ENCODE peak calls at places on chromosome 2, in five cellular contexts. B is stimulated activated CD4-positive, alpha-beta T cell treated with anti-CD3 and anti-CD28 coated beads, TNF-alpha, amount 100 ng/mL, for 4 hours; Y is fibroblast of lung; R is activated T-helper 2 cell treated with anti-CD3 and anti-CD28 coated beads, Interferon-gamma antibody, Interleukin-2, Interleukin-4, amounts not matched to agents 10 μg/mL and 5 μg/mL and 100 μg/mL, durations not matched to agents 14 hours and 24 hours and 36 hours; X is T-helper 1 cell. O is an unnamed sample.

GRCh38 chr2:39216495-39217191 is 27.1 kb downstream of the CDKL4 start:
- DNase-seq in Y (no peak), R (peak; percentile 87), B (no peak), X (peak; percentile 47), O (peak; percentile 97)

GRCh38 chr2:27501042-27501441 is 4.4 kb downstream of the GCKR start:
- DNase-seq in X (no peak), R (no peak), B (no peak), Y (no peak), O (no peak)

GRCh38 chr2:19607400-19607799 is 249.0 kb upstream of the OSR1 start:
- DNase-seq in B (no peak), R (no peak), X (no peak), Y (no peak), O (no peak)

GRCh38 chr2:31406593-31407385 is 7.8 kb downstream of the XDH start:
- DNase-seq in B (no peak), X (no peak), Y (no peak), R (no peak), O (no peak)

GRCh38 chr2:160492401-160493226 is 993 bp downstream of the RBMS1 start:
- DNase-seq in Y (peak; percentile 72), R (peak; percentile 39), B (peak; percentile 22), X (peak; percentile 62), O (peak; percentile 27)

GRCh38 chr2:150669492-150669891 is 182.0 kb upstream of the RND3 start:
- DNase-seq in X (no peak), B (no peak), R (no peak), Y (no peak), O (no peak)

GRCh38 chr2:62297642-62298010 is 101.7 kb downstream of the B3GNT2 start:
- DNase-seq in X (no peak), B (no peak), Y (no peak), R (no peak), O (peak; percentile 72)

GRCh38 chr2:16166327-16166981 is 226.1 kb downstream of the MYCN start:
- DNase-seq in B (no peak), R (no peak), Y (no peak), X (no peak), O (no peak)

GRCh38 chr2:111985514-111985913 is 69.6 kb upstream of the TMEM87B start:
- DNase-seq in B (no peak), X (no peak), R (no peak), Y (no peak), O (no peak)

GRCh38 chr2:220053919-220054318 is 426.5 kb downstream of the SLC4A3 start:
- DNase-seq in Y (peak; percentile 47), X (no peak), B (no peak), R (no peak), O (peak; percentile 14)

GRCh38 chr2:228417526-228417925 is 236.0 kb upstream of the SPHKAP start:
- DNase-seq in X (no peak), Y (no peak), R (no peak), B (no peak), O (no peak)